ENCODE peak calls at places on chromosome 20, in five cellular contexts. D, S, Y, B and K are unnamed samples.

GRCh38 chr20:44861547-44862006 is 23.9 kb upstream of the YWHAB start:
- DNase-seq in Y (no peak), D (peak), S (peak), B (peak), K (peak)

GRCh38 chr20:8385247-8385646 is 253.2 kb downstream of the PLCB1 start:
- DNase-seq in B (peak), S (peak), D (no peak), Y (peak), K (peak)

GRCh38 chr20:63885264-63886053 is 9.5 kb upstream of the DNAJC5 start:
- DNase-seq in S (no peak), Y (no peak), B (no peak), D (no peak), K (no peak)

GRCh38 chr20:40584128-40584819 is 104.8 kb downstream of the MAFB start:
- DNase-seq in B (no peak), S (no peak), D (no peak), Y (peak), K (no peak)

GRCh38 chr20:57167971-57168693 is 98.3 kb downstream of the BMP7 start:
- DNase-seq in B (no peak), S (peak), D (no peak), Y (peak), K (peak)

GRCh38 chr20:21229163-21229562 is 74.0 kb upstream of the XRN2 start:
- DNase-seq in B (no peak), D (peak), S (no peak), Y (no peak), K (peak)

GRCh38 chr20:35604444-35604750 is 11.2 kb upstream of the SPAG4 start:
- DNase-seq in S (no peak), B (no peak), D (no peak), Y (no peak), K (no peak)

GRCh38 chr20:25058051-25058796 is at the start of gene ACSS1:
- DNase-seq in D (no peak), Y (peak), B (peak), S (peak), K (peak)

GRCh38 chr20:52454660-52455059 is 263.1 kb upstream of the ZFP64 start:
- DNase-seq in Y (no peak), B (no peak), D (no peak), S (peak), K (peak)

GRCh38 chr20:57266251-57267157 is at the start of gene BMP7:
- DNase-seq in B (peak), Y (no peak), S (peak), D (no peak), K (no peak)

GRCh38 chr20:20393207-20393606 is 25.3 kb downstream of the INSM1 start:
- DNase-seq in S (no peak), B (no peak), Y (no peak), D (no peak), K (no peak)

GRCh38 chr20:47296950-47297349 is 59.5 kb downstream of the ZMYND8 start:
- DNase-seq in Y (no peak), D (no peak), S (no peak), B (no peak), K (no peak)

GRCh38 chr20:20407891-20408805 is 40.2 kb downstream of the INSM1 start:
- DNase-seq in S (no peak), B (peak), D (peak), Y (no peak), K (peak)

GRCh38 chr20:14360386-14360785 is 23.0 kb upstream of the FLRT3 start:
- DNase-seq in S (no peak), B (no peak), D (peak), Y (no peak), K (no peak)

GRCh38 chr20:18443841-18444240 is 23.0 kb downstream of the DZANK1 start:
- DNase-seq in B (no peak), S (peak), Y (no peak), D (no peak), K (no peak)

GRCh38 chr20:49281059-49281912 is 3.4 kb upstream of the ZNFX1 start:
- DNase-seq in S (no peak), D (peak), B (no peak), Y (no peak), K (no peak)

GRCh38 chr20:52983726-52984450 is 11.7 kb downstream of the TSHZ2 start:
- DNase-seq in Y (no peak), S (no peak), D (no peak), B (no peak), K (no peak)

GRCh38 chr20:44065401-44066340 is 121.3 kb downstream of the JPH2 start:
- DNase-seq in B (no peak), D (no peak), S (no peak), Y (no peak), K (no peak)